ENCODE peak calls at places on chromosomes 4 and X, in five cellular contexts. One of them, this sample, is unnamed.

GRCh38 chr4:18077808-18078207 is 56.3 kb upstream of the LCORL start:
- DNase-seq in mesendoderm: no peak
- DNase-seq in pancreas: no peak
- DNase-seq in lung: no peak
- DNase-seq in GM23248: no peak
- DNase-seq in this sample: no peak

GRCh38 chr4:174423257-174423944 is 98.9 kb downstream of the HPGD start:
- DNase-seq in GM23248: peak
- DNase-seq in pancreas: no peak
- DNase-seq in mesendoderm: no peak
- DNase-seq in lung: no peak
- DNase-seq in this sample: no peak

GRCh38 chr4:108772402-108772801 is 9.5 kb upstream of the ETNPPL start:
- DNase-seq in pancreas: no peak
- DNase-seq in mesendoderm: no peak
- DNase-seq in GM23248: no peak
- DNase-seq in lung: no peak
- DNase-seq in this sample: no peak

GRCh38 chr4:26584725-26585124 is 841 bp downstream of the TBC1D19 start:
- DNase-seq in mesendoderm: no peak
- DNase-seq in lung: no peak
- DNase-seq in pancreas: no peak
- DNase-seq in GM23248: peak
- DNase-seq in this sample: no peak

GRCh38 chrX:53116101-53116500 is 22.2 kb downstream of the KANTR start:
- DNase-seq in pancreas: no peak
- DNase-seq in mesendoderm: no peak
- DNase-seq in GM23248: peak
- DNase-seq in lung: no peak
- DNase-seq in this sample: no peak

GRCh38 chrX:13764765-13765164 is 30.2 kb downstream of the OFD1 start:
- DNase-seq in pancreas: no peak
- DNase-seq in GM23248: no peak
- DNase-seq in mesendoderm: peak
- DNase-seq in lung: no peak
- DNase-seq in this sample: peak

GRCh38 chrX:154082396-154083133 is 15.0 kb downstream of the MECP2 start:
- DNase-seq in GM23248: peak
- DNase-seq in mesendoderm: no peak
- DNase-seq in pancreas: no peak
- DNase-seq in lung: no peak
- DNase-seq in this sample: no peak

GRCh38 chr4:86152454-86152853 is 207.4 kb downstream of the MAPK10 start:
- DNase-seq in GM23248: peak
- DNase-seq in mesendoderm: no peak
- DNase-seq in lung: no peak
- DNase-seq in pancreas: no peak
- DNase-seq in this sample: no peak

GRCh38 chr4:119663160-119663788 is 34.7 kb upstream of the PDE5A start:
- DNase-seq in mesendoderm: no peak
- DNase-seq in lung: no peak
- DNase-seq in GM23248: no peak
- DNase-seq in pancreas: no peak
- DNase-seq in this sample: no peak

GRCh38 chrX:41558531-41558930 is 111.4 kb downstream of the NYX start:
- DNase-seq in lung: no peak
- DNase-seq in GM23248: peak
- DNase-seq in mesendoderm: no peak
- DNase-seq in pancreas: no peak
- DNase-seq in this sample: no peak

GRCh38 chrX:68808686-68809357 is 20.0 kb upstream of the EFNB1 start:
- DNase-seq in lung: no peak
- DNase-seq in GM23248: peak
- DNase-seq in pancreas: no peak
- DNase-seq in mesendoderm: peak
- DNase-seq in this sample: no peak

GRCh38 chr4:138114434-138114833 is 127.7 kb downstream of the SLC7A11 start:
- DNase-seq in lung: no peak
- DNase-seq in pancreas: no peak
- DNase-seq in mesendoderm: no peak
- DNase-seq in GM23248: peak
- DNase-seq in this sample: no peak

GRCh38 chr4:156556326-156556725 is 415.3 kb downstream of the PDGFC start:
- DNase-seq in lung: no peak
- DNase-seq in pancreas: no peak
- DNase-seq in mesendoderm: no peak
- DNase-seq in GM23248: peak
- DNase-seq in this sample: no peak

GRCh38 chr4:57034571-57034970 is 55.9 kb downstream of the POLR2B start:
- DNase-seq in pancreas: no peak
- DNase-seq in mesendoderm: no peak
- DNase-seq in GM23248: no peak
- DNase-seq in lung: no peak
- DNase-seq in this sample: no peak

GRCh38 chr4:93147524-93148212 is 680.9 kb upstream of the ATOH1 start:
- DNase-seq in pancreas: no peak
- DNase-seq in GM23248: no peak
- DNase-seq in lung: no peak
- DNase-seq in mesendoderm: peak
- DNase-seq in this sample: no peak

GRCh38 chr4:25439913-25440477 is 62.9 kb downstream of the ANAPC4 start:
- DNase-seq in lung: peak
- DNase-seq in pancreas: no peak
- DNase-seq in mesendoderm: peak
- DNase-seq in GM23248: peak
- DNase-seq in this sample: peak

GRCh38 chrX:23554304-23554703 is 113.0 kb upstream of the PRDX4 start:
- DNase-seq in lung: no peak
- DNase-seq in mesendoderm: peak
- DNase-seq in pancreas: no peak
- DNase-seq in GM23248: peak
- DNase-seq in this sample: no peak

GRCh38 chr4:127586922-127587571 is 45.7 kb upstream of the INTU start:
- DNase-seq in mesendoderm: peak
- DNase-seq in lung: no peak
- DNase-seq in GM23248: peak
- DNase-seq in pancreas: no peak
- DNase-seq in this sample: no peak

GRCh38 chr4:52780206-52780605 is 29.0 kb upstream of the ERVMER34-1 start:
- DNase-seq in pancreas: no peak
- DNase-seq in GM23248: peak
- DNase-seq in mesendoderm: no peak
- DNase-seq in lung: no peak
- DNase-seq in this sample: no peak

GRCh38 chrX:155888139-155888538 is 7.0 kb downstream of the VAMP7 start:
- DNase-seq in lung: no peak
- DNase-seq in mesendoderm: peak
- DNase-seq in pancreas: no peak
- DNase-seq in GM23248: peak
- DNase-seq in this sample: no peak

GRCh38 chr4:80365928-80366327 is 30.4 kb downstream of the CFAP299 start:
- DNase-seq in lung: peak
- DNase-seq in pancreas: no peak
- DNase-seq in mesendoderm: peak
- DNase-seq in GM23248: peak
- DNase-seq in this sample: no peak

GRCh38 chrX:144627947-144628346 is 619.4 kb upstream of the SPANXN1 start:
- DNase-seq in GM23248: no peak
- DNase-seq in lung: no peak
- DNase-seq in pancreas: no peak
- DNase-seq in mesendoderm: no peak
- DNase-seq in this sample: no peak

GRCh38 chrX:52865328-52865980 is 2.4 kb downstream of the XAGE3 start:
- DNase-seq in pancreas: no peak
- DNase-seq in mesendoderm: no peak
- DNase-seq in GM23248: no peak
- DNase-seq in lung: no peak
- DNase-seq in this sample: no peak

GRCh38 chr4:8504279-8505007 is 63.9 kb downstream of the TRMT44 start:
- DNase-seq in GM23248: no peak
- DNase-seq in pancreas: no peak
- DNase-seq in lung: no peak
- DNase-seq in mesendoderm: no peak
- DNase-seq in this sample: no peak

GRCh38 chr4:108619372-108620100 is 840 bp upstream of the RPL34 start:
- DNase-seq in GM23248: peak
- DNase-seq in pancreas: no peak
- DNase-seq in mesendoderm: no peak
- DNase-seq in lung: no peak
- DNase-seq in this sample: no peak

GRCh38 chrX:154834562-154834961 is at the start of gene SMIM9:
- DNase-seq in lung: no peak
- DNase-seq in mesendoderm: no peak
- DNase-seq in pancreas: no peak
- DNase-seq in GM23248: no peak
- DNase-seq in this sample: no peak

GRCh38 chr4:23058113-23058512 is 365.4 kb downstream of the GBA3 start:
- DNase-seq in lung: no peak
- DNase-seq in mesendoderm: no peak
- DNase-seq in GM23248: no peak
- DNase-seq in pancreas: no peak
- DNase-seq in this sample: no peak

GRCh38 chrX:69096963-69097362 is 68.3 kb downstream of the PJA1 start:
- DNase-seq in pancreas: no peak
- DNase-seq in lung: no peak
- DNase-seq in mesendoderm: no peak
- DNase-seq in GM23248: no peak
- DNase-seq in this sample: no peak

GRCh38 chr4:337932-338758 is 531 bp downstream of the ZNF141 start:
- DNase-seq in pancreas: peak
- DNase-seq in lung: peak
- DNase-seq in mesendoderm: no peak
- DNase-seq in GM23248: peak
- DNase-seq in this sample: peak

GRCh38 chr4:25949166-25949748 is 35.2 kb downstream of the SMIM20 start:
- DNase-seq in pancreas: no peak
- DNase-seq in GM23248: no peak
- DNase-seq in mesendoderm: peak
- DNase-seq in lung: no peak
- DNase-seq in this sample: no peak

GRCh38 chrX:28850955-28851354 is 263.7 kb downstream of the IL1RAPL1 start:
- DNase-seq in lung: no peak
- DNase-seq in mesendoderm: peak
- DNase-seq in pancreas: no peak
- DNase-seq in GM23248: no peak
- DNase-seq in this sample: no peak
- H3K27ac ChIP-seq in lung: no peak
- H3K27ac ChIP-seq in mesendoderm: no peak
- H3K27ac ChIP-seq in pancreas: no peak
- H3K27ac ChIP-seq in GM23248: no peak
- H3K27ac ChIP-seq in this sample: peak

DNA sequence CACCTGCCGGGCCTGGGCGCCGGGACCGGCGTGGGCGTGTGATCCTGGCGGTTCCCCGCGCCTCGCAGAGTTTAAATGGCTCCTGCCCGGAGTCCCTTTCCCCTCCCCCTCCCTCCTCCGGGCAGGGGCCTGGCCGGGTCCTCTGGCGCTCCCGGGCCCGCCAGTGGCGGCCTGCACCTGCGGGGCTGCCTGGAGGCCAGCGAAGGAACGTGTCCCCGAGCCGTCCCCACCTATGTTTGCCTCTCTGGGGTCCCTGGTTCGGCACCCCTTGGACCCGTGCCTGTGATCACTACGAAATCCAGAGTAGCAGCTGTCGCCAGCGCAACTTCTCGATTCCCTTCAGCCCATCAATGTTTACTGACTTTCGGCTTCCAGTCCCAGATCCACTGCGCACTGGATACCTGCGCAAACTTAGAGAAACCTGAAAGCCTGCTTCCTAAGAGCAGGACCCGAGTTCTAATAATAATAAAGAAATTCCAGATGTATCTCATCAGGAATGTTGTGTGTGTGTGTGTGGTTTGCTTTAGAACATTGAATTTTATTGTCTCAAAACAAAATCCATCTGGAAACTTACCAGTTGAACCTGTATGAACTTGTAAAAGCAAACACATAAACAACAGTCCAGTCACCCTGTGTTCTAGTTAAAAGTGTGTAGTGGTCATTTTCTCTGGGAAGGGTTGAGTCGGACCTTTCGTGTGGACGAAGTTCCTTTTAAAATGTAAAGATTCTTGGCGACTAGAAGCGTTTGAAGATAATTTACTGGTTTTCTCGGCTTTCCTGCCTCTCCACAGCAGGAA is 808 bp downstream of the SHROOM2 start:
- DNase-seq in pancreas: peak
- DNase-seq in GM23248: no peak
- DNase-seq in lung: no peak
- DNase-seq in mesendoderm: no peak
- DNase-seq in this sample: no peak
- H3K27ac ChIP-seq in pancreas: peak
- H3K27ac ChIP-seq in GM23248: no peak
- H3K27ac ChIP-seq in lung: no peak
- H3K27ac ChIP-seq in mesendoderm: peak
- H3K27ac ChIP-seq in this sample: no peak

DNA sequence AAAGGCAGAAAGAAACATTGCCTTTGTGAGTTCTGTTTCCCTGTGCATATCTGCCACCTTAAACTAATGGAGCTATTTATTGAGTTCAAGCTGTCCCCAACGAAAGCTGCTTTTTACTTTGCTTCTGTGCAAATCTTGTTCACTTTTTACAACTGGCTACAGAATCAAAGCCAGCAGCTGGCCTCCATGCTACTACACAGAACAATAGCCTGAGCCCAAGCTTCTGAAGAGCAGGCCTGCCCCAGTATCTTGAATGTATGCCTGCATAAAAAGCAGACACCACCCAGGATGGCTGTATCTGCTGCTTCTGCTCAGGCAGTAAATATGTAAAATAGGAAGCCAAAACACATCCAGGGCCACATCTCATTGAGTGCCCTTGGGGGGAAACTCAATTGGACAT is 28.2 kb downstream of the ANK2 start:
- DNase-seq in pancreas: no peak
- DNase-seq in GM23248: no peak
- DNase-seq in lung: no peak
- DNase-seq in mesendoderm: no peak
- DNase-seq in this sample: no peak
- H3K27ac ChIP-seq in pancreas: no peak
- H3K27ac ChIP-seq in GM23248: no peak
- H3K27ac ChIP-seq in lung: no peak
- H3K27ac ChIP-seq in mesendoderm: no peak
- H3K27ac ChIP-seq in this sample: peak

GRCh38 chr4:82896755-82897154 is 3.8 kb upstream of the THAP9 start:
- DNase-seq in GM23248: no peak
- DNase-seq in lung: no peak
- DNase-seq in pancreas: no peak
- DNase-seq in mesendoderm: no peak
- DNase-seq in this sample: no peak

GRCh38 chr4:82900335-82901128 is at the start of gene THAP9:
- DNase-seq in mesendoderm: peak
- DNase-seq in GM23248: peak
- DNase-seq in pancreas: peak
- DNase-seq in lung: peak
- DNase-seq in this sample: peak

GRCh38 chr4:82899339-82899738 is 1.2 kb upstream of the THAP9 start:
- DNase-seq in pancreas: no peak
- DNase-seq in GM23248: peak
- DNase-seq in lung: no peak
- DNase-seq in mesendoderm: no peak
- DNase-seq in this sample: no peak

GRCh38 chr4:82900016-82900334 is 560 bp upstream of the THAP9 start:
- DNase-seq in mesendoderm: no peak
- DNase-seq in pancreas: no peak
- DNase-seq in lung: no peak
- DNase-seq in GM23248: peak
- DNase-seq in this sample: no peak

GRCh38 chr4:82898322-82899243 is 2.0 kb upstream of the THAP9 start:
- DNase-seq in GM23248: peak
- DNase-seq in lung: peak
- DNase-seq in mesendoderm: peak
- DNase-seq in pancreas: no peak
- DNase-seq in this sample: no peak
- H3K27ac ChIP-seq in GM23248: peak
- H3K27ac ChIP-seq in lung: peak
- H3K27ac ChIP-seq in mesendoderm: no peak
- H3K27ac ChIP-seq in pancreas: peak
- H3K27ac ChIP-seq in this sample: no peak

This sample was measured in caudate nucleus.